ENCODE peak calls at places on chromosome 12, in four cellular contexts. W is stomach, D is right lobe of liver, E is Peyer's patch. J is an unnamed sample. For H3K4me1, the result is how much of the 10 kb centered on the place peaks cover.

GRCh38 chr12:188910-189621 is 24.9 kb downstream of the SLC6A12 start:
- DNase-seq in W (peak), D (no peak), E (peak), J (peak)

GRCh38 chr12:20360407-20360806 is 7.9 kb upstream of the PDE3A start:
- DNase-seq in W (no peak), D (no peak), E (no peak), J (no peak)

GRCh38 chr12:11746024-11746771 is 96.7 kb downstream of the ETV6 start:
- DNase-seq in W (no peak), D (no peak), E (no peak), J (no peak)

GRCh38 chr12:29620030-29620429 is 122.5 kb upstream of the OVCH1 start:
- DNase-seq in W (no peak), D (no peak), E (no peak), J (no peak)

GRCh38 chr12:69821032-69821431 is 4.0 kb upstream of the MYRFL start:
- DNase-seq in W (no peak), D (no peak), E (no peak), J (no peak)

GRCh38 chr12:8698132-8698829 is 490 bp downstream of the RIMKLB start:
- DNase-seq in W (peak), D (peak), E (peak), J (peak)

GRCh38 chr12:69873429-69873828 is 48.4 kb downstream of the MYRFL start:
- DNase-seq in W (no peak), D (no peak), E (no peak), J (no peak)

GRCh38 chr12:19575307-19576243 is 136.3 kb downstream of the AEBP2 start:
- DNase-seq in W (peak), D (peak), E (no peak), J (no peak)

GRCh38 chr12:126262829-126263228 is 1197.6 kb downstream of the AACS start:
- DNase-seq in W (no peak), D (no peak), E (no peak), J (no peak)

GRCh38 chr12:105253882-105254513 is 18.0 kb upstream of the APPL2 start:
- DNase-seq in W (no peak), D (no peak), E (no peak), J (no peak)

GRCh38 chr12:106918746-106919145 is 37.0 kb upstream of the TMEM263 start:
- DNase-seq in W (no peak), D (no peak), E (no peak), J (no peak)

GRCh38 chr12:73421832-73422231 is 1115.8 kb upstream of the ATXN7L3B start:
- DNase-seq in W (no peak), D (no peak), E (no peak), J (no peak)

GRCh38 chr12:128675576-128675975 is 148.2 kb downstream of the SLC15A4 start:
- DNase-seq in W (no peak), D (no peak), E (no peak), J (no peak)

GRCh38 chr12:124563401-124563800 is 4.0 kb downstream of the NCOR2 start:
- DNase-seq in W (no peak), D (no peak), E (no peak), J (no peak)

GRCh38 chr12:126051611-126052107 is 986.4 kb downstream of the AACS start:
- DNase-seq in W (no peak), D (no peak), E (no peak), J (no peak)

GRCh38 chr12:117501470-117501869 is 140.0 kb upstream of the NOS1 start:
- DNase-seq in W (peak), D (peak), E (peak), J (no peak)

GRCh38 chr12:46089414-46090162 is 99.2 kb upstream of the SCAF11 start:
- DNase-seq in W (no peak), D (no peak), E (no peak), J (no peak)

GRCh38 chr12:62166525-62166924 is 93.7 kb upstream of the USP15 start:
- DNase-seq in W (no peak), D (no peak), E (no peak), J (no peak)

GRCh38 chr12:93042684-93043083 is 113.6 kb upstream of the EEA1 start:
- DNase-seq in W (no peak), D (no peak), E (peak), J (no peak)

GRCh38 chr12:106359620-106360399 is 2.3 kb downstream of the POLR3B start:
- DNase-seq in W (no peak), D (peak), E (no peak), J (no peak)

GRCh38 chr12:100229876-100230275 is 29.3 kb downstream of the ACTR6 start:
- DNase-seq in W (no peak), D (no peak), E (no peak), J (no peak)

GRCh38 chr12:25241171-25242020 is 9.3 kb downstream of the KRAS start:
- DNase-seq in W (no peak), D (no peak), E (no peak), J (no peak)

GRCh38 chr12:49201595-49202295 is 12.9 kb upstream of the TUBA1A start:
- DNase-seq in W (no peak), D (no peak), E (no peak), J (no peak)

GRCh38 chr12:64571346-64571745 is 38.9 kb upstream of the RASSF3 start:
- DNase-seq in W (no peak), D (no peak), E (no peak), J (no peak)

GRCh38 chr12:14614704-14615121 is 47.0 kb upstream of the PLBD1 start:
- DNase-seq in W (no peak), D (no peak), E (no peak), J (no peak)

GRCh38 chr12:79933580-79934264 is 1.2 kb downstream of the PPP1R12A start:
- DNase-seq in W (no peak), D (no peak), E (no peak), J (no peak)

GRCh38 chr12:95943231-95943842 is at the start of gene AMDHD1:
- DNase-seq in W (peak), D (peak), E (peak), J (peak)

GRCh38 chr12:57888407-57889157 is 42.1 kb upstream of the CTDSP2 start:
- DNase-seq in W (peak), D (no peak), E (peak), J (peak)

GRCh38 chr12:54279227-54279631 is 693 bp downstream of the CBX5 start:
- DNase-seq in W (no peak), D (no peak), E (no peak), J (no peak)
- TF ChIP-seq POLR2A in W (peak), D (no peak), E (no peak), J (peak)

DNA sequence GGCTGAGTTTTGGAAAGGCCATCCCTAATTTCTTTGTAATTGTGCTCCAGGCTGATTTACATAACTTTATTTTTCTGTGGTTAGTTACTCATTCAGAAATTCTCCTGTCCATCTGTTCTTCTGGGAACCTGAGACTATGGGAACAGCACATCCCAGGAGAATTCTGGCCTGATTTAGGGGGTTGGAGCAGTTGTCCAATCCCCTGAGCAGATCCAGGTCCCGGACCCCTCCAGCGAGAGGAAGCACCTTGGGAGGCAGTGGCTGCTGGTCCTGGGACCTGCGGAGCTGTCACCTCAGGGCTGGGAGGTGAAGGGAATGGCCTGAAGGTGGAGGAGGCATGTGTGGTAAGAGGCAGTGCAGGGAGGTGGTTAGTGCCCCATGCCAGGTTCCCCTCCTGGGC is 40.4 kb downstream of the TSPAN9 start:
- DNase-seq in W (no peak), D (no peak), E (no peak), J (no peak)
- H3K4me1 ChIP-seq in W (under half), D (half or more), E (under half), J (under half)

GRCh38 chr12:55698965-55699364 is 8.7 kb downstream of the ITGA7 start:
- DNase-seq in W (no peak), D (peak), E (no peak), J (peak)
- H3K27ac ChIP-seq in W (no peak), D (no peak), E (no peak), J (no peak)

DNA sequence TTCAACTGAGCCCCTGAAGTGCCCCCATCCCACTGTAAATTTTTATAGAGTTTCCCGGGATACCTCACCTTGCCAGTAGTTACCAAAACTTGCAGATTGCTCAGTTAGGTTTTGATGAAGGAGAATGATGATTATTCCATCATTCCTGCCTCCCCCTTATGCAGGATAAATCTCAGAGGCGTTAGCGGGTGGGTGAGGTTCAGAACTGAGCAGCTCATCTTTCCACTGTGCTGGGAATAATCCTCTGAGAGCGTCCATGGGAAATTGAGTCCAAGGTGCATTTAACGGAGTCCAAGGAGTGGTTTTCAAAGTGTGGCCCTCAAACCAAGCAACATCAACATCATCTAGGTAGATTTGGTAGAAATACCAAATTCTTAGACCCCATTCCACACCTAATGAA is 18.7 kb downstream of the ACSM4 start:
- DNase-seq in W (no peak), D (no peak), E (no peak), J (no peak)
- TF ChIP-seq POLR2A in W (no peak), D (no peak), E (no peak), J (no peak)

GRCh38 chr12:4909734-4910501 is at the start of gene KCNA1:
- DNase-seq in W (no peak), D (no peak), E (no peak), J (no peak)
- H3K4me1 ChIP-seq in W (under half), D (under half), E (under half), J (under half)

GRCh38 chr12:32577328-32577727 is 101.8 kb upstream of the DNM1L start:
- DNase-seq in W (no peak), D (no peak), E (no peak), J (no peak)
- H3K27ac ChIP-seq in W (no peak), D (no peak), E (no peak), J (no peak)

GRCh38 chr12:52895726-52896189 is 9.1 kb downstream of the KRT8 start:
- DNase-seq in W (no peak), D (no peak), E (peak), J (no peak)
- TF ChIP-seq POLR2A in W (no peak), D (no peak), E (no peak), J (no peak)

GRCh38 chr12:77644915-77645605 is 185.6 kb upstream of the NAV3 start:
- DNase-seq in W (no peak), D (no peak), E (no peak), J (no peak)
- H3K4me1 ChIP-seq in W (under half), D (under half), E (under half), J (under half)

DNA sequence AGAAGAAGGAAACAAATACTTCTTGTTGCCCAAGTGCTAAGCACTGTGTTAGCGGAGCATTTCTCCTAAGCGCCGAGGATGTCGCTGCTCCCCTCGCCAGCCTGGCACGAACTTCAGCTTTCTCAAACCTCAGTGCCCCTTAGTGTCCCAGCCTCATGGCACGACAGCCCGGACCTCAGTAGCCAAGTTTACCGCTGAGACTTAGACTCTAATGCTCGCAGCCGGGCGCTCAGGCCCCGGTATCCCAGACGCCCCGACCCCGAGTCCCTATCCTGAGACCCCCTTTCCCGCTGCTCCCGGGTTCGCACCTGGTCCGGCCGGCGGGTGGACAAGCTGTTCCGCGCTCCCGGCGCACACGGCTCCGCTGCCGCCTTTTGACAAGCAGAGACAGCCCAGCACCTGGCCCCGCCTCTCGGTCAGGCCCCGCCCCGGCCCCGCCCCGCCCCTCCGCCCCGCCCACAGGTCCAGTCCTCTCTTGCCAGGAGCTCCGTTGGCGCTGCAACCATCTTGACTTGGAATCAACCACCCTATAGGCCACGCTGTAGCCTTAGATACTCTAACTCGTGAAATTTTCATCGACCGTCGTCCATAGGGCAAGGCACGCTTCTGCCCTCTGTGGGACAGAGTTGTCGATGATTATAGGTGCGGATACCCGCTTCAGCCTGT is at the start of gene VDR:
- DNase-seq in W (peak), D (peak), E (peak), J (peak)
- H3K27ac ChIP-seq in W (peak), D (no peak), E (peak), J (peak)